ENCODE peak calls at places on chromosomes 1 and 21, in four cellular contexts. Q is thyroid gland, G is Peyer's patch, K is body of pancreas. I is an unnamed sample.
A peak's percentile ranks its signal among the peaks of the same experiment; 100 is the strongest.

GRCh38 chr21:45973475-45974072 is 8.0 kb upstream of the COL6A1 start:
- DNase-seq in G (peak; percentile 67), Q (peak; percentile 77), K (peak; percentile 73), I (peak; percentile 80)

GRCh38 chr1:241250465-241250864 is 106.5 kb downstream of the RGS7 start:
- DNase-seq in G (no peak), Q (no peak), K (no peak), I (no peak)

GRCh38 chr1:60222492-60223369 is 149.2 kb upstream of the C1orf87 start:
- DNase-seq in Q (no peak), G (no peak), K (no peak), I (no peak)

GRCh38 chr1:74571875-74572274 is 59.5 kb upstream of the LRRC53 start:
- DNase-seq in G (no peak), K (no peak), Q (no peak), I (no peak)

GRCh38 chr1:151782741-151783140 is 7.6 kb downstream of the TDRKH start:
- DNase-seq in K (no peak), G (no peak), Q (no peak), I (no peak)

GRCh38 chr1:7369866-7370265 is 401.2 kb upstream of the VAMP3 start:
- DNase-seq in K (no peak), Q (no peak), G (no peak), I (no peak)

GRCh38 chr1:242811092-242811840 is 286.8 kb upstream of the PLD5 start:
- DNase-seq in G (no peak), Q (no peak), K (no peak), I (no peak)

GRCh38 chr1:88961647-88962275 is 30.7 kb downstream of the KYAT3 start:
- DNase-seq in K (no peak), G (no peak), Q (no peak), I (no peak)

GRCh38 chr1:57591854-57592253 is 168.0 kb upstream of the DAB1 start:
- DNase-seq in G (no peak), K (no peak), Q (no peak), I (no peak)

GRCh38 chr1:168964478-168964877 is 142.0 kb upstream of the ATP1B1 start:
- DNase-seq in G (no peak), K (no peak), Q (no peak), I (no peak)

GRCh38 chr1:217542837-217543236 is 88.1 kb downstream of the GPATCH2 start:
- DNase-seq in K (no peak), Q (no peak), G (no peak), I (no peak)

GRCh38 chr1:24702511-24703293 is 42.5 kb upstream of the CLIC4 start:
- DNase-seq in Q (peak; percentile 16), G (no peak), K (no peak), I (no peak)

GRCh38 chr1:28507247-28507645 is 1.4 kb downstream of the RCC1 start:
- DNase-seq in Q (no peak), K (no peak), G (no peak), I (no peak)

GRCh38 chr1:28508435-28508754 is 2.6 kb downstream of the RCC1 start:
- DNase-seq in G (no peak), Q (no peak), K (no peak), I (no peak)

GRCh38 chr1:28506907-28507246 is 1.0 kb downstream of the RCC1 start:
- DNase-seq in K (no peak), Q (no peak), G (no peak), I (no peak)

GRCh38 chr1:28509705-28510349 is 4.0 kb downstream of the RCC1 start:
- DNase-seq in G (no peak), Q (no peak), K (peak; percentile 27), I (no peak)

DNA sequence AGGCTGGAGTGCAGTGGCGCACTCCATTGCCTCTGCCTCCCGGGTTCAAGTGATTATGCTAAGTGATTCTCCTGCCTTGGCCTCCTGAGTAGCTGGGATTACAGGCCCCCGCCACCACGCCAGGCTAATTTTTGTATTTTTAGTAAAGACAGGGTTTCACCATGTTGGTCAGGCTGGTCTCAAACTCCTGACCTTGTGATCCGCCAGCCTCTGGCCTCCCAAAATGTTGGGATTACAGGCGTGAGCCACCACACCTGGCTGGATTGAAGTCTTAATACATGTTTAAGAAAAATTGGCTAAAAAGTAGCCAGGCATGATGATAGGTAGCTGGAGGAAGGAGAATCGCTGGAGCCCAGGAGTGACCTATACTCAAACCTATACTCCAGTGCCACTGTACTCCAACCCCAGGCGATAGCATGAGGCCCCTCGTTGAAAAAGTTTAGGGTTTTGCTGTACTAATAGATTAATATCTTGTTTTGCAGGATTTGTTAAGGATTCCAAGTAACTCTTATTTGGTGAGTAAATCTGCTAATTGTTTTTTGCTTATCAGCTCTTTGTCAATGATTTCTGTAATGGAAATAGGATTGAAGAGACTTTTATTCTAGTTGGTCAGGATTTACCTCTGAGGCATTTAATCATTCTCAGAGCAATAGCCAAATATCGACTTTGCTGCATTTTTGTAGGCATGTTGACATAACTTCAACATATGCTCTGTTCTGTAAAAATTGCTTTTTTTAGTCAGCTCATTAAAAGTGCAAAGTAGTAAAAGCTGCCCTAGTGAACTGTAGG is 2.0 kb downstream of the RCC1 start:
- DNase-seq in K (no peak), Q (no peak), G (no peak), I (no peak)
- TF ChIP-seq POLR2A in K (no peak), Q (no peak), G (no peak), I (no peak)

DNA sequence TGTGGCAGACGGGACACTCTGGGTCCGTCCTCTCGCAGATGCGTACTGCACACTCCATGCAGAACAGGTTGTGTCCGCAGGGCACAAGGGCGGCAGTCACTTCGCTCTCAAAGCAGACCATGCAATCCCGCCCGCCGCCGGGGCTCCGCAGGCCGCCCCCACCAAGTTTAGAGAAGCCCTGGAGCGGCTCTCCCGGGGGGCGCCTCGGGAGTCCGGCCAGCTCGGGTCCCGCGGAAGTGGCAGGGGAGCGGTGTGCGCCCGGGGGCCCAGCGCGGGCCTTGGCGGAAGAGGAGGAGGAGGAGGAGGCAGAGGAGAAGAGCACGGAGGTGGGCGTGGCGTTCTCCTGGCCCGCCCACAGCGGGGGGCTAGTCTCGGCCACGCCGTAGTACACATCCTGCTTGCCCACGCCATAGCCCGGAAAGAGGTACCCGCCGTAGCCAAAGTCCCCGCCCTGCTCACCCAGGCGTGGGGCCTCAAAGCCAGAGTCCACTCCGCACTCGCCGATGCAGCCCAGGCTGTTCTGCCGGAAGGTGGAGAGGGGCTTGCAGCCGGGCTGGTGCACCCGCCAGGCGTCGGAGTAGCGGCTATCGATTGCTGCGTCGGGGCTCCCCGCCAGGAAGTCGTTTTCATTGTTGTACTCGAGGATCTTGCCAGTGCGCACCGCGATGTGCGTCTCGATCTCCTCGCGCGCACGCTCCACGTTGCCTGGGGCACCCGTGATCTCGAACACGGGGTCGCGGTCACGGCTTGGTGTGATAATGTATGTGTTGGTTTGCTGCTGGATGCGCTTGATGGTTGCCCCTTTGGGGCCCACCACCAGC is 5.4 kb downstream of the MEX3A start:
- DNase-seq in G (peak; percentile 60), K (peak; percentile 34), Q (peak; percentile 47), I (no peak)
- TF ChIP-seq POLR2A in G (no peak), K (peak; percentile 37), Q (peak; percentile 35), I (no peak)

GRCh38 chr1:85276290-85277026 is at the start of gene BCL10:
- DNase-seq in Q (peak; percentile 99), G (peak; percentile 96), K (peak; percentile 98), I (peak; percentile 80)
- TF ChIP-seq POLR2A in Q (peak; percentile 88), G (peak; percentile 89), K (peak; percentile 92), I (peak; percentile 48)

DNA sequence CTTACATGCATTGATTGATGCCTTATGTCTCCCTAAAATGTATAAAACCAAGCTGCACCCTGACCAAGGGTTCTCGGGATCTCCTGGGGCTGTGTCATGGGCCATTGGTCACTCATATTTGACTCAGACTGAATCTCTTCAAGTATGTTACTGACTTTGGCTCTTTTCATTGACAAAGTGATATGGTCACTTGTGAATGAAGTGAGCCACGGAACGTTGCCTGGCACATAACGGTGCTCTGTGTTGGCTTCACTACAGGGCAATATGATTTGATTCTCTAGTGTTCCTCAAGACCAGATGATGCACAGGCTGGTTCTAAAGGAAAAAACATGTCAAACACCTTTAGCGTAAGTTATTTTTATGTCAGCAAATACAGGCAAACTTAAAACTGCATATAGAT is 11.4 kb upstream of the IL10RB start:
- DNase-seq in G (no peak), Q (peak; percentile 55), K (no peak), I (no peak)
- TF ChIP-seq POLR2A in G (no peak), Q (no peak), K (no peak), I (no peak)

DNA sequence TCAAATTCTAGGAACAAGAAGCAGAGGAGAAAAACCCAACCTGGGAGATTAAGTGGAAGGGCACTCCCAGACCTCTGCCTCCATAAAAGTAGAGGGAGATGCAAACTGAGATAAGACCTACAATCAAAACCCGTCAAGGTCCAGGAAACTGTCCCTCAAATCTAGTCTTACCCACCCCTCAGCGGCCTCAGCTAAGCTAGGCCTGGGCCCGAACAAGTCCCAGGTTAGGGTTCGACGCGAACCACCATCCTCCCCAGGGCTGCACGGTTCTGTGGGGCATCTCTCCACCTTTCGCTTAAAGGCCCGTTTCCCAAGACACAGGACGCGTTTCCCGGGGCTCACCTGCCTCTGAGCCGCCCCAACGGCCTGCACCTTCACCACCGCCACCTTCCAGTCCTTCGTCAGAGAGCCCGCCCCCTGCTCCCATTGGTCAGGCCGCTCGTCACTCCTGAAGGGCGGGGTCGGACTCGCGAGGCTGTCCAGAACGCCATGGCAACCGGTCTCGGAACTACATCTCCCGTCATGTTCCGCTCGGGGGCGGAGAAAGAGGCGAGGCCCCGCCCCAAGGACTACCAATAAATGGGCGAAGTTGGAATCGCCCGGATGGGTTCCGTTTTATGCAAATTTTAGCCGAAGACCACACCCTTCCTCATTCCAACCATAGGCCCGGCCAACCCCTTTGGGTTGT is at the start of gene CRYZL1:
- DNase-seq in G (peak; percentile 100), K (peak; percentile 100), Q (peak; percentile 100), I (peak; percentile 94)
- TF ChIP-seq POLR2A in G (peak; percentile 67), K (peak; percentile 83), Q (peak; percentile 93), I (peak; percentile 93)

DNA sequence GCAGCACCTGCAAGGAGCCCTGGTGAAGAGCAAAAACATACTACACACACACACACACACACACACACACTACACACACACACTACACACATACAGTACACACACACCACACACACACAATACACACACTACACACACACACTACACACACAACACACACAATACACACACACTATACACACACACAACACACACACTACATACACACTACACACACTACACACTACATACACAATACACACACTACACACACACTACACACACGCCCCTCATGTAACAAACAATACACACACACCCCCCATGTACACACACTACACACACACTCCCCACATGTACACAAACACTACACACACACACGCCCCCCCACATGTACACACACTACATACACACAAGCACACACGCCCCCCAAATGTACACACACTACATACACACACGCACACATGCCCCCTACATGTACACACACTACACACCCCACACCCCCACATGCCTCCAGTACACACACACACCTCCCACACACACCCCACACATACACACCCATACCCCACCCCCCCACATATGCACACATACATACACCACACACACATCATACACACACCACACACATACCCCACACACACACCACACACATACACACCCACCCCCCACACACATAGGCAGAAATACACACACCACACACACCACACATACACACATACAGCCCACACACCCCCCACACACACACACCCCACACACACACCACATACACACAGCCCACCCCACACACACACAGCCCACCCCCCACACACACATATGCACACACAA is 9.3 kb downstream of the SLC2A5 start:
- DNase-seq in G (no peak), K (no peak), Q (no peak), I (no peak)
- TF ChIP-seq POLR2A in G (no peak), K (no peak), Q (no peak), I (no peak)

I was measured in H54.